ENCODE peak calls at places on chromosomes 6 and 20, in eight cellular contexts. T is CD8-positive, alpha-beta T cell; Z is GM13976; M is AG04450; L is nephron progenitor cell; R is kidney epithelial cell; K is hepatocyte; U is NB4. C is an unnamed sample.

GRCh38 chr6:52324239-52324638 is 37.7 kb upstream of the PAQR8 start:
- DNase-seq in T (no peak), U (no peak), K (no peak), R (no peak), L (no peak), M (no peak), Z (no peak), C (no peak)

GRCh38 chr6:31239854-31240253 is 32.0 kb downstream of the HLA-C start:
- DNase-seq in R (no peak), L (no peak), M (no peak), T (no peak), K (no peak), Z (no peak), U (no peak), C (no peak)

GRCh38 chr20:23078994-23079364 is 7.1 kb downstream of the CD93 start:
- DNase-seq in T (no peak), K (no peak), U (no peak), L (no peak), Z (no peak), R (no peak), M (no peak), C (peak)

GRCh38 chr6:150298676-150299075 is 70.1 kb upstream of the IYD start:
- DNase-seq in T (no peak), L (no peak), K (no peak), Z (no peak), R (no peak), U (no peak), M (no peak), C (no peak)

GRCh38 chr6:77097940-77098339 is 365.4 kb downstream of the HTR1B start:
- DNase-seq in U (no peak), R (no peak), Z (no peak), M (no peak), T (no peak), K (no peak), L (no peak), C (no peak)

GRCh38 chr6:33410711-33411631 is at the start of gene PHF1:
- DNase-seq in Z (peak), U (no peak), T (peak), M (peak), R (no peak), K (peak), L (peak), C (no peak)

GRCh38 chr6:710601-711571 is 17.9 kb upstream of the EXOC2 start:
- DNase-seq in M (no peak), T (peak), R (no peak), K (peak), Z (peak), U (peak), L (peak), C (peak)

GRCh38 chr6:67210450-67210849 is 1424.6 kb upstream of the ADGRB3 start:
- DNase-seq in Z (no peak), T (no peak), L (no peak), M (no peak), U (no peak), R (no peak), K (peak), C (no peak)

GRCh38 chr6:6734463-6735455 is 146.2 kb downstream of the LY86 start:
- DNase-seq in L (no peak), R (no peak), U (no peak), T (no peak), K (no peak), Z (no peak), M (no peak), C (no peak)

GRCh38 chr20:5090191-5090590 is 29.6 kb downstream of the PCNA start:
- DNase-seq in L (no peak), Z (peak), R (no peak), T (no peak), U (peak), K (no peak), M (no peak), C (peak)

GRCh38 chr20:32828029-32828666 is 8.4 kb downstream of the MAPRE1 start:
- DNase-seq in M (no peak), Z (no peak), K (no peak), U (no peak), T (no peak), R (peak), L (no peak), C (no peak)

GRCh38 chr6:116027821-116028220 is 32.9 kb downstream of the FRK start:
- DNase-seq in L (no peak), Z (no peak), T (no peak), M (no peak), U (no peak), K (no peak), R (no peak), C (no peak)

GRCh38 chr6:126307859-126308258 is 32.1 kb upstream of the CENPW start:
- DNase-seq in K (no peak), T (no peak), L (no peak), M (peak), R (no peak), Z (no peak), U (no peak), C (no peak)

GRCh38 chr20:5181492-5181891 is 54.7 kb downstream of the CDS2 start:
- DNase-seq in L (no peak), T (no peak), K (no peak), U (no peak), R (no peak), M (no peak), Z (no peak), C (no peak)

GRCh38 chr6:46985943-46986342 is 56.2 kb downstream of the ADGRF1 start:
- DNase-seq in M (no peak), Z (no peak), L (no peak), R (no peak), U (no peak), T (no peak), K (no peak), C (no peak)

GRCh38 chr6:10413850-10414765 is 766 bp downstream of the TFAP2A start:
- DNase-seq in R (no peak), K (peak), L (peak), T (no peak), Z (no peak), M (no peak), U (peak), C (no peak)

GRCh38 chr6:148693882-148694484 is 52.8 kb upstream of the UST start:
- DNase-seq in L (no peak), M (no peak), K (no peak), Z (no peak), T (no peak), U (peak), R (peak), C (peak)

GRCh38 chr6:152598858-152599537 is 38.2 kb downstream of the SYNE1 start:
- DNase-seq in Z (no peak), U (no peak), K (no peak), L (no peak), T (no peak), R (no peak), M (no peak), C (no peak)

GRCh38 chr20:48999890-49000870 is 45.9 kb upstream of the CSE1L start:
- DNase-seq in K (no peak), M (no peak), U (no peak), T (no peak), L (no peak), R (no peak), Z (no peak), C (no peak)

GRCh38 chr6:44041461-44042260 is 85.6 kb downstream of the MRPL14 start:
- DNase-seq in T (no peak), U (peak), K (peak), R (peak), L (no peak), M (peak), Z (no peak), C (no peak)

GRCh38 chr6:7189101-7189721 is 81.5 kb downstream of the RREB1 start:
- DNase-seq in R (no peak), Z (no peak), T (no peak), L (no peak), M (no peak), K (no peak), U (no peak), C (no peak)

GRCh38 chr20:19211661-19212523 is 550 bp upstream of the SLC24A3 start:
- DNase-seq in T (no peak), L (peak), M (no peak), Z (peak), K (peak), R (no peak), U (peak), C (no peak)

GRCh38 chr6:124879992-124880355 is 82.3 kb upstream of the RNF217 start:
- DNase-seq in Z (no peak), L (no peak), R (no peak), U (no peak), T (no peak), M (no peak), K (no peak), C (no peak)

GRCh38 chr6:121321282-121321681 is 13.0 kb downstream of the TBC1D32 start:
- DNase-seq in U (no peak), L (no peak), K (no peak), T (no peak), M (no peak), Z (no peak), R (no peak), C (no peak)

GRCh38 chr6:121319603-121320002 is 14.7 kb downstream of the TBC1D32 start:
- DNase-seq in L (no peak), T (no peak), R (no peak), K (no peak), U (no peak), Z (no peak), M (no peak), C (no peak)

GRCh38 chr6:121314407-121315112 is 19.7 kb downstream of the TBC1D32 start:
- DNase-seq in Z (no peak), R (no peak), T (no peak), U (no peak), K (no peak), L (no peak), M (no peak), C (no peak)

DNA sequence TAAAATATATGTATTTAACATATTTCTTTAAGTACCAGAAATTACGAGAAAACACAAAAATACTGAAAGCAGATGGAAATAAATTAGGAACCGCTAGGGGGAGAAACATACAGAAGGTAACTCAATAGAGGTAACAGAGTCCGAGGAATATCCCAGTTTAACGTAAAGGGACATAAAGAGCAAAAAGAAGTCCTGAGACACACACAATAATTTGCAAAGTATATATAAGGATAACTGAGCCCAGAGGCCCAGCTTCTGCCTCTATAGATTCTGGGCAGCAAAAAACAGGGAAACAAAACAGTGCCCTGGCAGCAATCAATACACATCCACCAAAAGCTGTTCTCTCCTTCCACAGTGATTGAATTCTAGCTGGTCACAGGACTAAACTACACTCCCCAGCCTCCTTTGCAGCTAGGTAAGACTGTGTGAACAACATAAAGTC is 15.1 kb downstream of the TBC1D32 start:
- DNase-seq in M (no peak), Z (no peak), R (no peak), L (no peak), T (no peak), K (peak), U (no peak), C (no peak)
- TF ChIP-seq CTCF in M (peak), Z (no peak), R (peak), L (peak), T (peak), K (peak), U (no peak), C (peak)

GRCh38 chr6:137136065-137136464 is 37.4 kb downstream of the IL22RA2 start:
- DNase-seq in R (no peak), T (no peak), K (no peak), Z (no peak), U (peak), M (no peak), L (no peak), C (no peak)
- TF ChIP-seq CTCF in R (peak), T (no peak), K (peak), Z (no peak), U (peak), M (peak), L (no peak), C (no peak)

GRCh38 chr6:147301070-147301469 is 96.9 kb downstream of the STXBP5 start:
- DNase-seq in R (no peak), U (no peak), M (no peak), K (no peak), T (no peak), Z (no peak), L (no peak), C (no peak)

GRCh38 chr6:147297663-147298313 is 93.6 kb downstream of the STXBP5 start:
- DNase-seq in M (no peak), R (no peak), L (no peak), K (no peak), Z (no peak), T (no peak), U (no peak), C (no peak)

GRCh38 chr6:147297124-147297523 is 92.9 kb downstream of the STXBP5 start:
- DNase-seq in L (no peak), T (no peak), U (no peak), M (no peak), R (no peak), K (no peak), Z (no peak), C (no peak)

GRCh38 chr6:147299035-147299434 is 94.8 kb downstream of the STXBP5 start:
- DNase-seq in Z (no peak), M (no peak), R (no peak), U (no peak), L (no peak), T (no peak), K (no peak), C (no peak)

GRCh38 chr6:147298461-147298860 is 94.2 kb downstream of the STXBP5 start:
- DNase-seq in U (no peak), M (no peak), R (no peak), Z (no peak), T (no peak), K (no peak), L (no peak), C (no peak)
- TF ChIP-seq CTCF in U (no peak), M (no peak), R (no peak), Z (no peak), T (no peak), K (no peak), L (no peak), C (no peak)

GRCh38 chr20:46543959-46544358 is 6.5 kb downstream of the OCSTAMP start:
- DNase-seq in R (no peak), K (no peak), L (no peak), U (no peak), Z (no peak), T (no peak), M (no peak), C (no peak)

GRCh38 chr20:46543033-46543432 is 7.4 kb downstream of the OCSTAMP start:
- DNase-seq in K (no peak), R (no peak), T (no peak), Z (no peak), U (no peak), M (no peak), L (no peak), C (no peak)

GRCh38 chr20:46545827-46546138 is 4.7 kb downstream of the OCSTAMP start:
- DNase-seq in K (no peak), U (no peak), L (no peak), R (no peak), Z (no peak), T (no peak), M (no peak), C (no peak)

GRCh38 chr20:46545077-46545826 is 5.2 kb downstream of the OCSTAMP start:
- DNase-seq in K (no peak), T (no peak), R (no peak), L (no peak), Z (no peak), U (peak), M (no peak), C (peak)

DNA sequence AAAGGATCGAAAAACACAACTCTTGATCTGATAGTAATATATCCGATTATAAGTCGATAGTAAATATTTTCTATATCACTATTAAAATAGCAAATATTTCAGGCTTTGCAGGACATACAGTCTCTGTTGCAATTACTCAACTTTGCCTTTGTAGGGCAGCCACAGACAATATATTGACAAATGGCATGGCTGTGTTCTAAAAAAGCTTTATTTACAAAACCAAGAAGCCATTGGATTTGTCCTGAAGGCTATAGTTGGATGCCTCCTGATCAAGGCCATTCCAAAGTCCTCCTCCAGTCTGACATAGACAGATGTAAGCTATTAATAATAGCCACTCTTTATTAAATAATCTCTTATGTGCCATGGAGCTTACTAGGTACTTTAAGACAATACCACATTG is 5.9 kb downstream of the OCSTAMP start:
- DNase-seq in M (no peak), L (no peak), Z (no peak), R (no peak), U (peak), T (no peak), K (no peak), C (no peak)
- TF ChIP-seq CTCF in M (peak), L (no peak), Z (peak), R (no peak), U (peak), T (no peak), K (peak), C (peak)

GRCh38 chr20:63178889-63179751 is 36.8 kb downstream of the YTHDF1 start:
- DNase-seq in K (peak), U (peak), Z (peak), L (peak), T (peak), R (no peak), M (no peak), C (peak)
- TF ChIP-seq CTCF in K (peak), U (peak), Z (peak), L (peak), T (peak), R (peak), M (peak), C (peak)

GRCh38 chr6:158172001-158172400 is 3.9 kb downstream of the GTF2H5 start:
- DNase-seq in M (no peak), U (no peak), R (no peak), T (no peak), Z (no peak), L (no peak), K (no peak), C (no peak)
- TF ChIP-seq CTCF in M (no peak), U (no peak), R (no peak), T (no peak), Z (no peak), L (no peak), K (no peak), C (no peak)

C was measured in GM12865.